ENCODE peak calls at places on chromosomes 13 and 19, in ten cellular contexts. B is fibroblast of mammary gland, U is bronchial epithelial cell, Q is tibial artery, T is upper lobe of right lung, X is fibroblast of lung, A is keratinocyte, I is AG04450, R is hepatocyte, D is Caco-2. Z is an unnamed sample.

GRCh38 chr19:13825489-13826475 is 30.5 kb downstream of the ZSWIM4 start:
- DNase-seq in B (no peak), U (no peak), Q (no peak), T (no peak), X (no peak), A (no peak), I (no peak), R (peak), D (peak), Z (no peak)

GRCh38 chr19:757811-758668 is 7.1 kb downstream of the MISP start:
- DNase-seq in B (no peak), U (no peak), Q (no peak), T (no peak), X (no peak), A (no peak), I (no peak), R (no peak), D (no peak), Z (no peak)

GRCh38 chr13:84192125-84192524 is 309.9 kb upstream of the SLITRK1 start:
- DNase-seq in B (peak), U (peak), Q (no peak), T (no peak), X (peak), A (peak), I (peak), R (peak), D (no peak), Z (no peak)

GRCh38 chr13:97911311-97912138 is 42.0 kb upstream of the IPO5 start:
- DNase-seq in B (peak), U (peak), Q (no peak), T (no peak), X (no peak), A (no peak), I (no peak), R (peak), D (peak), Z (no peak)

GRCh38 chr19:12994701-12995595 is at the start of gene NFIX:
- DNase-seq in B (no peak), U (no peak), Q (peak), T (peak), X (peak), A (no peak), I (no peak), R (peak), D (peak), Z (no peak)

GRCh38 chr19:29098863-29099481 is 114.0 kb downstream of the UQCRFS1 start:
- DNase-seq in B (peak), U (peak), Q (peak), T (peak), X (peak), A (no peak), I (peak), R (peak), D (no peak), Z (no peak)

GRCh38 chr19:47545061-47545948 is 27.6 kb downstream of the ZNF541 start:
- DNase-seq in B (no peak), U (no peak), Q (no peak), T (peak), X (no peak), A (no peak), I (no peak), R (no peak), D (no peak), Z (no peak)

GRCh38 chr19:5102520-5102919 is 133.6 kb downstream of the KDM4B start:
- DNase-seq in B (no peak), U (no peak), Q (no peak), T (no peak), X (no peak), A (no peak), I (no peak), R (no peak), D (no peak), Z (no peak)

GRCh38 chr13:50512602-50513527 is 330.6 kb downstream of the DLEU7 start:
- DNase-seq in B (peak), U (no peak), Q (peak), T (peak), X (peak), A (no peak), I (no peak), R (peak), D (no peak), Z (no peak)

GRCh38 chr13:74132152-74132767 is 1.9 kb downstream of the KLF12 start:
- DNase-seq in B (no peak), U (peak), Q (no peak), T (no peak), X (peak), A (no peak), I (no peak), R (peak), D (no peak), Z (no peak)

GRCh38 chr13:99322297-99323103 is 15.3 kb upstream of the GPR183 start:
- DNase-seq in B (peak), U (peak), Q (no peak), T (no peak), X (peak), A (no peak), I (no peak), R (no peak), D (no peak), Z (no peak)

GRCh38 chr13:66714795-66715194 is 515.3 kb downstream of the PCDH9 start:
- DNase-seq in B (no peak), U (peak), Q (no peak), T (no peak), X (no peak), A (no peak), I (no peak), R (no peak), D (no peak), Z (no peak)

GRCh38 chr13:102295316-102296048 is 106.4 kb downstream of the FGF14 start:
- DNase-seq in B (peak), U (no peak), Q (no peak), T (no peak), X (peak), A (no peak), I (peak), R (no peak), D (no peak), Z (no peak)

GRCh38 chr19:497861-498590 is 1.7 kb downstream of the MADCAM1 start:
- DNase-seq in B (no peak), U (no peak), Q (no peak), T (no peak), X (no peak), A (no peak), I (no peak), R (peak), D (no peak), Z (no peak)

GRCh38 chr19:49852631-49853126 is 1.7 kb downstream of the PTOV1 start:
- DNase-seq in B (peak), U (no peak), Q (no peak), T (no peak), X (no peak), A (no peak), I (no peak), R (no peak), D (no peak), Z (no peak)

GRCh38 chr19:3343619-3344502 is 22.5 kb upstream of the NFIC start:
- DNase-seq in B (peak), U (peak), Q (peak), T (peak), X (peak), A (peak), I (no peak), R (no peak), D (no peak), Z (no peak)

GRCh38 chr13:38687246-38688229 is 661 bp downstream of the FREM2 start:
- DNase-seq in B (peak), U (no peak), Q (no peak), T (peak), X (peak), A (no peak), I (no peak), R (peak), D (no peak), Z (peak)

GRCh38 chr19:38277969-38278680 is 13.8 kb downstream of the SPINT2 start:
- DNase-seq in B (peak), U (no peak), Q (no peak), T (no peak), X (peak), A (no peak), I (no peak), R (no peak), D (no peak), Z (no peak)

GRCh38 chr13:25783480-25784081 is 268.2 kb downstream of the SHISA2 start:
- DNase-seq in B (no peak), U (no peak), Q (no peak), T (no peak), X (no peak), A (no peak), I (no peak), R (no peak), D (no peak), Z (no peak)

GRCh38 chr13:60162096-60162495 is 1.6 kb downstream of the DIAPH3 start:
- DNase-seq in B (peak), U (peak), Q (no peak), T (no peak), X (no peak), A (no peak), I (no peak), R (no peak), D (no peak), Z (no peak)

GRCh38 chr13:83730674-83731073 is 151.6 kb downstream of the SLITRK1 start:
- DNase-seq in B (no peak), U (peak), Q (no peak), T (no peak), X (no peak), A (no peak), I (no peak), R (no peak), D (no peak), Z (no peak)

GRCh38 chr13:98221234-98221633 is 44.2 kb upstream of the RNF113B start:
- DNase-seq in B (peak), U (no peak), Q (no peak), T (no peak), X (no peak), A (no peak), I (no peak), R (no peak), D (no peak), Z (no peak)

GRCh38 chr19:45901912-45902650 is at the start of gene MYPOP:
- DNase-seq in B (no peak), U (no peak), Q (no peak), T (no peak), X (no peak), A (no peak), I (no peak), R (peak), D (peak), Z (no peak)

DNA sequence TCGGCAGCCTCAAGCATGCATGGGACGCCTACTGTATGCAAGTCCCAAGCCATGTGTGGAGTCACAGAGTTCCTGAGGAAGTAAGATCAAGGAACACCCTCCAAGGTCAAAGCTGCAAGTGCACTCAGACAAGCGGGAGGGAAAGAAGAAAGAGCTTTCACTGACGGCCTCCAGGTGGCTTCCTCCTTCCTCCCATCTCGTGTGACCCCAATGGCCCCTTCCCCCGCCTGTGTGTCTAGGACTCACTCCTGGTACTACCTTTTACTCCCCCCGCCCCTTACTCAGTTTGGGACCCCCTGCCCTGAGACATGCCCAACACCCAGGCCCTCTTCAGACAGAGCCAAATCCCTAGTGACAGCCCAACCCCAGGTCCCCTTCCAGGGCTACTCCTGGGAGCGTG is 6.0 kb downstream of the HAUS8 start:
- DNase-seq in B (no peak), U (no peak), Q (no peak), T (no peak), X (no peak), A (no peak), I (no peak), R (no peak), D (no peak), Z (no peak)
- TF ChIP-seq CTCF in B (no peak), U (no peak), Q (no peak), T (no peak), X (no peak), A (no peak), I (no peak), R (no peak), D (no peak), Z (no peak)

GRCh38 chr13:94198666-94199065 is 280.8 kb downstream of the DCT start:
- DNase-seq in B (no peak), U (no peak), Q (no peak), T (no peak), X (no peak), A (no peak), I (no peak), R (no peak), D (no peak), Z (no peak)
- TF ChIP-seq CTCF in B (no peak), U (no peak), Q (no peak), T (no peak), X (no peak), A (no peak), I (no peak), R (no peak), D (no peak), Z (no peak)

GRCh38 chr19:8367327-8368001 is 3.5 kb downstream of the ANGPTL4 start:
- DNase-seq in B (peak), U (peak), Q (peak), T (peak), X (peak), A (no peak), I (peak), R (peak), D (no peak), Z (peak)

GRCh38 chr19:8366121-8366581 is 2.2 kb downstream of the ANGPTL4 start:
- DNase-seq in B (no peak), U (no peak), Q (no peak), T (no peak), X (no peak), A (no peak), I (no peak), R (no peak), D (no peak), Z (no peak)

GRCh38 chr19:8361921-8362793 is 1.8 kb upstream of the ANGPTL4 start:
- DNase-seq in B (peak), U (peak), Q (peak), T (peak), X (peak), A (peak), I (peak), R (peak), D (no peak), Z (peak)

GRCh38 chr19:8366961-8367326 is 3.0 kb downstream of the ANGPTL4 start:
- DNase-seq in B (peak), U (no peak), Q (no peak), T (peak), X (peak), A (no peak), I (no peak), R (no peak), D (no peak), Z (no peak)

DNA sequence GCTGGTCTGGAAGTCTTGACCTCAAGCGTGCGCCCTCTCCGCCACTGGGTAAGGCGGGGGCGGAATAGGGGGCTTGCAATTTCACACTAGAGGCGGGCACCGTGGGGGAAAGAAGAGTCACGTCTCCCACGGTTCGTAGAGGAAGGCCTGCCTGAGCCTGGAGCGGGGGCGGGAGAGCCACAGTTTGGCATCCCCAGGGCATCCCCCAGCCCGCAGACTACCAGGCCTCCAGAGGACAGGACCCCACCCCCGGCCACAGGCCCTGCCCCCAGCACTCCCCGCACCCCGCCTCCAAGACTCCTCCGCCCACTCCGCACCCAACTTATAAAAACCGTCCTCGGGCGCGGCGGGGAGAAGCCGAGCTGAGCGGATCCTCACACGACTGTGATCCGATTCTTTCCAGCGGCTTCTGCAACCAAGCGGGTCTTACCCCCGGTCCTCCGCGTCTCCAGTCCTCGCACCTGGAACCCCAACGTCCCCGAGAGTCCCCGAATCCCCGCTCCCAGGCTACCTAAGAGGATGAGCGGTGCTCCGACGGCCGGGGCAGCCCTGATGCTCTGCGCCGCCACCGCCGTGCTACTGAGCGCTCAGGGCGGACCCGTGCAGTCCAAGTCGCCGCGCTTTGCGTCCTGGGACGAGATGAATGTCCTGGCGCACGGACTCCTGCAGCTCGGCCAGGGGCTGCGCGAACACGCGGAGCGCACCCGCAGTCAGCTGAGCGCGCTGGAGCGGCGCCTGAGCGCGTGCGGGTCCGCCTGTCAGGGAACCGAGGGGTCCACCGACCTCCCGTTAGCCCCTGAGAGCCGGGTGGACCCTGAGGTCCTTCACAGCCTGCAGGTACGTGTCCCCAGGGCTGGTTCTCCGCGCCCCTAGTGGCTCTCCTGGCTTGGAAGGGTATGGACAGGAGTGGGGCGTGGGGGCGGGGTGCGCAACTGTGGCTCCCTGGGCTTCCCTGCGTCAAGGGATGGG is at the start of gene ANGPTL4:
- DNase-seq in B (peak), U (peak), Q (peak), T (peak), X (peak), A (no peak), I (no peak), R (peak), D (peak), Z (peak)
- TF ChIP-seq CTCF in B (no peak), U (peak), Q (peak), T (no peak), X (no peak), A (peak), I (peak), R (no peak), D (peak), Z (peak)

DNA sequence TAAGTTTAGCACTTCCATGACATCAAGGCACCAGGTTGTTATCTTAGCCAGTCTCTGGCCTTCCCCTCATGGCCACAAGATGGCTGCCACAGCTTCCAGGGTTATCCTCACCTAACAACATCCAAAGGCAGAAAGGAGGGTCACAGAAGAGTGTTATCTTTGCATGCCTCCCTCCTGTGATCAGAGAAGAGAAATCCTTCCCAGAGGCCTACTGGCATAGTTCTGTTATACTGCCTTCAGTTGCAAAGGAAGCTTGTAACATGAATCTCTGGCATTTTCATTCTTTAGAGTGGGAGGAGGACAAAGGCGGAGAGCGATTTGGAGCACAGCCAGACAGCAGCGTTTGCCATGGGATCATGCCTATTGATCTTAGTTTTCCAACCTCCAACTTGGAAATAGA is 135.6 kb downstream of the DNAJC15 start:
- DNase-seq in B (peak), U (peak), Q (no peak), T (no peak), X (peak), A (no peak), I (peak), R (no peak), D (peak), Z (no peak)
- TF ChIP-seq CTCF in B (peak), U (peak), Q (no peak), T (no peak), X (peak), A (peak), I (peak), R (no peak), D (peak), Z (no peak)

DNA sequence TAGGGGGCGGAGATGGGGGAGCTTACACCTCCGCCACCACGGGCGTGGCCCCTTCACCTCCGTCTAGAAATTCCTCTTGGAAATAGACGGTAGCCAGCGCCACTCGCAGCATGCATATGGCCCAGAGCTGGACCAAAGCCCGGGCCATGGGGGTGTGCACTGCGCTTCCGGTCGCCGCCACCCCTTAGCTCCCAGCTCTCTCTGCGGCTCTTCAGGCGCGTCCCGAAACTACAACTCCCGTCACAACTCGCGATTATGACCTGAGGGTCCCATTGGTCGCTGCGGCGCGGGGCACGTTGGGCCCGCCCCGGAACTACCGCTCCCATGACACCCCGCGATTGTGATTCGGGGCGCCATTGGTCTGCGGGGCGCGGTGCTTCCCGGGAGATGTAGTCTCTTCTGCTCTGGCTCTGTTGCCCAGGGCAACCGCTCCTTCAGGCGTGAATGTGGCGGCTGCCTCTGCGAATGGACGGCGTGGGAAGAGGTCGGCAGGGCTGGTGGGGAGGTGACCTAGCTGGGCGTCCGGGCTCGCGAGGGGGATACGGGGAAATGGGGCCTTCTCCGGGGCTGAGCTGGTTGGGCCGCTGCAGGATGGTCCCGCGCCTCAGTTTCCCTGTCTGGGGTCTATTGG is at the start of the genes C19orf44 and CALR3:
- DNase-seq in B (peak), U (peak), Q (peak), T (peak), X (peak), A (peak), I (peak), R (peak), D (peak), Z (peak)
- TF ChIP-seq CTCF in B (no peak), U (no peak), Q (peak), T (peak), X (no peak), A (peak), I (no peak), R (peak), D (no peak), Z (no peak)

GRCh38 chr19:1768248-1768647 is 14.9 kb downstream of the ONECUT3 start:
- DNase-seq in B (peak), U (no peak), Q (no peak), T (no peak), X (no peak), A (no peak), I (no peak), R (no peak), D (no peak), Z (no peak)
- TF ChIP-seq CTCF in B (no peak), U (peak), Q (no peak), T (no peak), X (peak), A (peak), I (peak), R (no peak), D (no peak), Z (no peak)

GRCh38 chr13:21242236-21242635 is 65.8 kb downstream of the MRPL57 start:
- DNase-seq in B (no peak), U (no peak), Q (no peak), T (no peak), X (no peak), A (no peak), I (no peak), R (no peak), D (no peak), Z (no peak)
- TF ChIP-seq CTCF in B (no peak), U (no peak), Q (no peak), T (no peak), X (no peak), A (no peak), I (no peak), R (no peak), D (no peak), Z (peak)

GRCh38 chr13:51895906-51896888 is 34.4 kb downstream of the CCDC70 start:
- DNase-seq in B (peak), U (peak), Q (no peak), T (no peak), X (peak), A (no peak), I (peak), R (peak), D (peak), Z (no peak)
- TF ChIP-seq CTCF in B (peak), U (peak), Q (peak), T (peak), X (peak), A (peak), I (peak), R (peak), D (peak), Z (peak)

Z was measured in osteocyte.